ENCODE peak calls at places on chromosomes 7 and 10, in seven cellular contexts. One of them, this sample, is unnamed.
A peak's percentile ranks its signal among the peaks of the same experiment; 100 is the strongest.

GRCh38 chr7:105963038-105963667 is at the start of gene CDHR3:
- DNase-seq in caudate nucleus: no peak
- DNase-seq in NCI-H1105 treated with DMSO at 0.1 percent for 48 hours: no peak
- DNase-seq in AG10803: no peak
- DNase-seq in HS-5: no peak
- DNase-seq in B cell: no peak
- DNase-seq in cardiac muscle cell: no peak
- DNase-seq in this sample: no peak

GRCh38 chr10:119113805-119114732 is 10.2 kb downstream of the DENND10 start:
- DNase-seq in caudate nucleus: no peak
- DNase-seq in NCI-H1105 treated with DMSO at 0.1 percent for 48 hours: no peak
- DNase-seq in AG10803: peak; percentile 96
- DNase-seq in HS-5: peak; percentile 85
- DNase-seq in B cell: no peak
- DNase-seq in cardiac muscle cell: peak; percentile 97
- DNase-seq in this sample: peak; percentile 90

GRCh38 chr10:72134785-72135765 is 46.7 kb upstream of the SPOCK2 start:
- DNase-seq in caudate nucleus: no peak
- DNase-seq in NCI-H1105 treated with DMSO at 0.1 percent for 48 hours: no peak
- DNase-seq in AG10803: no peak
- DNase-seq in HS-5: no peak
- DNase-seq in B cell: peak; percentile 53
- DNase-seq in cardiac muscle cell: no peak
- DNase-seq in this sample: no peak

GRCh38 chr10:64379898-64380297 is 858.7 kb downstream of the REEP3 start:
- DNase-seq in caudate nucleus: no peak
- DNase-seq in NCI-H1105 treated with DMSO at 0.1 percent for 48 hours: no peak
- DNase-seq in AG10803: no peak
- DNase-seq in HS-5: no peak
- DNase-seq in B cell: no peak
- DNase-seq in cardiac muscle cell: no peak
- DNase-seq in this sample: no peak

GRCh38 chr10:80411267-80411668 is 2.9 kb downstream of the PRXL2A start:
- DNase-seq in caudate nucleus: no peak
- DNase-seq in NCI-H1105 treated with DMSO at 0.1 percent for 48 hours: no peak
- DNase-seq in AG10803: no peak
- DNase-seq in HS-5: no peak
- DNase-seq in B cell: no peak
- DNase-seq in cardiac muscle cell: no peak
- DNase-seq in this sample: no peak

GRCh38 chr10:44069573-44069972 is 315.3 kb downstream of the CXCL12 start:
- DNase-seq in caudate nucleus: no peak
- DNase-seq in NCI-H1105 treated with DMSO at 0.1 percent for 48 hours: no peak
- DNase-seq in AG10803: no peak
- DNase-seq in HS-5: no peak
- DNase-seq in B cell: no peak
- DNase-seq in cardiac muscle cell: peak; percentile 95
- DNase-seq in this sample: peak; percentile 39

GRCh38 chr7:43201912-43202311 is 89.5 kb downstream of the HECW1 start:
- DNase-seq in caudate nucleus: no peak
- DNase-seq in NCI-H1105 treated with DMSO at 0.1 percent for 48 hours: no peak
- DNase-seq in AG10803: peak; percentile 11
- DNase-seq in HS-5: no peak
- DNase-seq in B cell: no peak
- DNase-seq in cardiac muscle cell: no peak
- DNase-seq in this sample: peak; percentile 89

GRCh38 chr7:18064242-18064838 is 36.7 kb upstream of the PRPS1L1 start:
- DNase-seq in caudate nucleus: no peak
- DNase-seq in NCI-H1105 treated with DMSO at 0.1 percent for 48 hours: no peak
- DNase-seq in AG10803: peak; percentile 5
- DNase-seq in HS-5: no peak
- DNase-seq in B cell: peak; percentile 31
- DNase-seq in cardiac muscle cell: peak; percentile 39
- DNase-seq in this sample: peak; percentile 32

GRCh38 chr7:43850348-43851116 is 18.8 kb downstream of the MRPS24 start:
- DNase-seq in caudate nucleus: no peak
- DNase-seq in NCI-H1105 treated with DMSO at 0.1 percent for 48 hours: no peak
- DNase-seq in AG10803: peak; percentile 13
- DNase-seq in HS-5: no peak
- DNase-seq in B cell: no peak
- DNase-seq in cardiac muscle cell: peak; percentile 12
- DNase-seq in this sample: no peak

GRCh38 chr7:31134246-31135188 is 82.4 kb downstream of the ADCYAP1R1 start:
- DNase-seq in caudate nucleus: peak; percentile 2
- DNase-seq in NCI-H1105 treated with DMSO at 0.1 percent for 48 hours: peak; percentile 76
- DNase-seq in AG10803: peak; percentile 62
- DNase-seq in HS-5: peak; percentile 32
- DNase-seq in B cell: peak; percentile 43
- DNase-seq in cardiac muscle cell: peak; percentile 85
- DNase-seq in this sample: peak; percentile 70

GRCh38 chr10:77504196-77504869 is 133.3 kb downstream of the KCNMA1 start:
- DNase-seq in caudate nucleus: no peak
- DNase-seq in NCI-H1105 treated with DMSO at 0.1 percent for 48 hours: no peak
- DNase-seq in AG10803: peak; percentile 74
- DNase-seq in HS-5: no peak
- DNase-seq in B cell: no peak
- DNase-seq in cardiac muscle cell: peak; percentile 68
- DNase-seq in this sample: peak; percentile 65

GRCh38 chr10:88521806-88522205 is 61.3 kb downstream of the RNLS start:
- DNase-seq in caudate nucleus: no peak
- DNase-seq in NCI-H1105 treated with DMSO at 0.1 percent for 48 hours: no peak
- DNase-seq in AG10803: no peak
- DNase-seq in HS-5: no peak
- DNase-seq in B cell: no peak
- DNase-seq in cardiac muscle cell: no peak
- DNase-seq in this sample: no peak

GRCh38 chr10:116097239-116097751 is 175.7 kb downstream of the GFRA1 start:
- DNase-seq in caudate nucleus: no peak
- DNase-seq in NCI-H1105 treated with DMSO at 0.1 percent for 48 hours: no peak
- DNase-seq in AG10803: no peak
- DNase-seq in HS-5: no peak
- DNase-seq in B cell: no peak
- DNase-seq in cardiac muscle cell: no peak
- DNase-seq in this sample: no peak

GRCh38 chr10:27240212-27240890 is at the start of gene ACBD5:
- DNase-seq in caudate nucleus: peak; percentile 37
- DNase-seq in NCI-H1105 treated with DMSO at 0.1 percent for 48 hours: peak; percentile 63
- DNase-seq in AG10803: peak; percentile 88
- DNase-seq in HS-5: no peak
- DNase-seq in B cell: peak; percentile 82
- DNase-seq in cardiac muscle cell: peak; percentile 91
- DNase-seq in this sample: peak; percentile 87

GRCh38 chr10:34290412-34291082 is 524.5 kb downstream of the PARD3 start:
- DNase-seq in caudate nucleus: no peak
- DNase-seq in NCI-H1105 treated with DMSO at 0.1 percent for 48 hours: no peak
- DNase-seq in AG10803: peak; percentile 96
- DNase-seq in HS-5: peak; percentile 3
- DNase-seq in B cell: no peak
- DNase-seq in cardiac muscle cell: peak; percentile 73
- DNase-seq in this sample: peak; percentile 99

GRCh38 chr10:27820637-27821036 is 75.0 kb upstream of the MKX start:
- DNase-seq in caudate nucleus: no peak
- DNase-seq in NCI-H1105 treated with DMSO at 0.1 percent for 48 hours: no peak
- DNase-seq in AG10803: no peak
- DNase-seq in HS-5: no peak
- DNase-seq in B cell: no peak
- DNase-seq in cardiac muscle cell: no peak
- DNase-seq in this sample: no peak

GRCh38 chr10:132674311-132674710 is 111.6 kb downstream of the NKX6-2 start:
- DNase-seq in caudate nucleus: no peak
- DNase-seq in NCI-H1105 treated with DMSO at 0.1 percent for 48 hours: no peak
- DNase-seq in AG10803: peak; percentile 22
- DNase-seq in HS-5: no peak
- DNase-seq in B cell: no peak
- DNase-seq in cardiac muscle cell: no peak
- DNase-seq in this sample: no peak

GRCh38 chr7:142567676-142568075 is 181.6 kb upstream of the PRSS1 start:
- DNase-seq in caudate nucleus: no peak
- DNase-seq in NCI-H1105 treated with DMSO at 0.1 percent for 48 hours: no peak
- DNase-seq in AG10803: no peak
- DNase-seq in HS-5: no peak
- DNase-seq in B cell: no peak
- DNase-seq in cardiac muscle cell: no peak
- DNase-seq in this sample: no peak

GRCh38 chr7:143399151-143399550 is 9.5 kb downstream of the EPHA1 start:
- DNase-seq in caudate nucleus: no peak
- DNase-seq in NCI-H1105 treated with DMSO at 0.1 percent for 48 hours: no peak
- DNase-seq in AG10803: no peak
- DNase-seq in HS-5: no peak
- DNase-seq in B cell: no peak
- DNase-seq in cardiac muscle cell: no peak
- DNase-seq in this sample: no peak

GRCh38 chr10:118116555-118117311 is 70.0 kb upstream of the RAB11FIP2 start:
- DNase-seq in caudate nucleus: no peak
- DNase-seq in NCI-H1105 treated with DMSO at 0.1 percent for 48 hours: peak; percentile 44
- DNase-seq in AG10803: no peak
- DNase-seq in HS-5: no peak
- DNase-seq in B cell: no peak
- DNase-seq in cardiac muscle cell: no peak
- DNase-seq in this sample: no peak

This sample was measured in fibroblast of mammary gland.